ENCODE peak calls at places on chromosomes 2 and 18, in six cellular contexts. B, H, W, P, M and E are unnamed samples.

GRCh38 chr18:50284226-50284885 is 3.0 kb upstream of the MBD1 start:
- DNase-seq in B (no peak), H (no peak), W (no peak), P (no peak), M (no peak), E (no peak)

GRCh38 chr2:20221169-20221938 is 3.6 kb downstream of the SDC1 start:
- DNase-seq in B (peak), H (no peak), W (no peak), P (peak), M (no peak), E (no peak)

GRCh38 chr18:71729611-71730010 is 814.5 kb downstream of the CBLN2 start:
- DNase-seq in B (no peak), H (no peak), W (no peak), P (no peak), M (no peak), E (no peak)

GRCh38 chr2:9002637-9003365 is 683 bp downstream of the MBOAT2 start:
- DNase-seq in B (no peak), H (peak), W (no peak), P (no peak), M (no peak), E (peak)

GRCh38 chr2:31163011-31163540 is 24.8 kb upstream of the GALNT14 start:
- DNase-seq in B (no peak), H (no peak), W (no peak), P (no peak), M (no peak), E (no peak)

GRCh38 chr2:119383410-119384140 is 16.8 kb downstream of the DBI start:
- DNase-seq in B (no peak), H (no peak), W (no peak), P (no peak), M (peak), E (no peak)

GRCh38 chr2:118988706-118989105 is 46.7 kb downstream of the MARCO start:
- DNase-seq in B (no peak), H (no peak), W (no peak), P (no peak), M (no peak), E (no peak)

GRCh38 chr2:75896779-75897366 is 186.2 kb upstream of the GCFC2 start:
- DNase-seq in B (peak), H (peak), W (no peak), P (no peak), M (no peak), E (no peak)

GRCh38 chr2:42752299-42752698 is 11.6 kb downstream of the OXER1 start:
- DNase-seq in B (no peak), H (no peak), W (no peak), P (no peak), M (no peak), E (no peak)

GRCh38 chr2:11767779-11768178 is 21.3 kb downstream of the LPIN1 start:
- DNase-seq in B (no peak), H (no peak), W (no peak), P (no peak), M (no peak), E (no peak)

GRCh38 chr18:62497171-62497783 is 25.5 kb upstream of the ZCCHC2 start:
- DNase-seq in B (no peak), H (no peak), W (no peak), P (no peak), M (no peak), E (no peak)

GRCh38 chr18:26794210-26795101 is 71.1 kb downstream of the AQP4 start:
- DNase-seq in B (no peak), H (no peak), W (no peak), P (no peak), M (no peak), E (no peak)
- H3K27ac ChIP-seq in B (no peak), H (no peak), W (no peak), P (no peak), M (no peak), E (no peak)

DNA sequence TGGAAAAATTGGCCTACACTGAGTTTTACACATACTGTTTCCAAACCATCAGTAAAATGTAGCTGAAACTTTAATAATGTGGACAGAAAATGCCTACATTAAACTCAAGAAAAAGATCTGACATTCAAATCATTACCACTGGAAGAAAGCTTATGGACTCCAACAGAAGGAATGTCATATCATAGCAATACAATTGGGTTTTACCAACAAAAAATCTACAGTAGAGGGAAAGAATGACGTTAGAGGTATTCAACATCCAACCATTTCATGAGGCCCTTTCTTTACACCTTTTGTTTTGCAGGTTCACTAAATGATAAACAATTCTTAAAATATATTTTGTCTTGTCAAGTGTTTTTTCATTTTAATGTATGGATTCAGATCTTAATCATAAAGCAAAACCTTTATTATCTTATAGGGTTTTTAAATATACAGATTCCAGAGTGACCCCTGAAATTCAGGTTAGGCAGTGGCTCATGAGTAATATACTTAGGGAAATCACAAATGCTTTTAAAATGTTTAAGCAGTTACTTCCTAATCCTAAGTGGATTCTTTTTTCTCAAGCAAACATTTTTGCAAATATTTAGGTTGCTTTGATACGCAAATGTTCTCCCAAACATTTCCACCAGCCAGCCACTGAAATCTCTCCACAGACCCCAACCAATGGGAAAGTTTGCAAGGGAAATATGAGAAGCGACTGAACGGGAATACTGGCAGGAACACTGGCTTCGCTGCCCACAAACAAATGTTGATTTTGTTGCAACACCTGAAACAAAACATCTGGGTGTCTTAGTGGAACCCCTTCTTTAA is 168.7 kb downstream of the TCF4 start:
- DNase-seq in B (no peak), H (no peak), W (no peak), P (peak), M (no peak), E (no peak)
- H3K4me3 ChIP-seq in B (no peak), H (no peak), W (no peak), P (no peak), M (peak), E (no peak)

GRCh38 chr2:106113362-106113971 is 80.6 kb downstream of the UXS1 start:
- DNase-seq in B (no peak), H (no peak), W (no peak), P (no peak), M (no peak), E (no peak)
- H3K27ac ChIP-seq in B (no peak), H (no peak), W (no peak), P (no peak), M (no peak), E (no peak)

GRCh38 chr2:223221120-223221859 is 169.3 kb downstream of the KCNE4 start:
- DNase-seq in B (no peak), H (no peak), W (no peak), P (no peak), M (no peak), E (no peak)

GRCh38 chr2:223219872-223220621 is 168.1 kb downstream of the KCNE4 start:
- DNase-seq in B (no peak), H (no peak), W (no peak), P (no peak), M (no peak), E (no peak)

GRCh38 chr2:223218587-223219178 is 166.7 kb downstream of the KCNE4 start:
- DNase-seq in B (no peak), H (no peak), W (no peak), P (no peak), M (no peak), E (no peak)

GRCh38 chr2:223226264-223226663 is 174.3 kb downstream of the KCNE4 start:
- DNase-seq in B (no peak), H (no peak), W (no peak), P (no peak), M (no peak), E (no peak)

GRCh38 chr2:223222397-223222796 is 170.4 kb downstream of the KCNE4 start:
- DNase-seq in B (no peak), H (peak), W (no peak), P (no peak), M (no peak), E (no peak)
- H3K4me3 ChIP-seq in B (no peak), H (no peak), W (no peak), P (no peak), M (no peak), E (no peak)